ENCODE peak calls at places on chromosomes 3 and 15, in seven cellular contexts. B, F, R, D, P, M and K are unnamed samples. For H3K36me3, the result is how much of the 10 kb centered on the place peaks cover.

GRCh38 chr3:184770541-184770940 is 41.4 kb upstream of the VPS8 start:
- DNase-seq in P (no peak), B (no peak), D (no peak), F (no peak), R (no peak), M (no peak), K (no peak)

GRCh38 chr3:17138246-17139039 is 253.7 kb downstream of the PLCL2 start:
- DNase-seq in B (no peak), M (peak), P (no peak), R (no peak), F (no peak), D (no peak), K (no peak)

GRCh38 chr3:135989247-135989646 is 23.7 kb downstream of the PPP2R3A start:
- DNase-seq in P (no peak), F (no peak), D (no peak), B (no peak), R (no peak), M (no peak), K (no peak)

GRCh38 chr3:157789162-157789561 is 285.9 kb upstream of the VEPH1 start:
- DNase-seq in B (no peak), R (no peak), M (no peak), F (no peak), P (no peak), D (peak), K (no peak)

GRCh38 chr15:88218557-88219214 is 37.9 kb downstream of the NTRK3 start:
- DNase-seq in F (no peak), P (no peak), B (no peak), D (no peak), R (no peak), M (no peak), K (no peak)

GRCh38 chr15:92653836-92654524 is 1.6 kb downstream of the FAM174B start:
- DNase-seq in F (no peak), M (no peak), P (peak), B (no peak), D (no peak), R (no peak), K (no peak)

GRCh38 chr3:1942751-1943150 is 155.9 kb upstream of the CNTN4 start:
- DNase-seq in F (no peak), B (no peak), R (no peak), D (no peak), P (no peak), M (no peak), K (no peak)

GRCh38 chr3:97896547-97896946 is 74.7 kb downstream of the CRYBG3 start:
- DNase-seq in M (no peak), R (no peak), B (no peak), F (no peak), D (no peak), P (no peak), K (no peak)

GRCh38 chr15:60708684-60709083 is 229.7 kb upstream of the ICE2 start:
- DNase-seq in R (no peak), F (no peak), D (no peak), P (no peak), B (peak), M (peak), K (no peak)

GRCh38 chr3:13474776-13475303 is 5.3 kb upstream of the HDAC11 start:
- DNase-seq in D (no peak), R (no peak), P (no peak), F (no peak), M (no peak), B (no peak), K (no peak)

GRCh38 chr3:159852821-159853505 is 135.7 kb upstream of the IL12A start:
- DNase-seq in B (peak), M (no peak), R (no peak), P (no peak), F (no peak), D (no peak), K (no peak)

GRCh38 chr15:37132826-37133417 is 32.6 kb upstream of the MEIS2 start:
- DNase-seq in P (no peak), F (no peak), R (no peak), B (no peak), D (no peak), M (no peak), K (no peak)

GRCh38 chr3:18806633-18807032 is 341.7 kb upstream of the KCNH8 start:
- DNase-seq in F (no peak), P (no peak), B (peak), D (no peak), R (no peak), M (no peak), K (no peak)

GRCh38 chr3:27943106-27943505 is 221.0 kb upstream of the EOMES start:
- DNase-seq in M (peak), D (peak), P (peak), F (no peak), B (peak), R (no peak), K (peak)

GRCh38 chr3:64174328-64174727 is 50.9 kb downstream of the PRICKLE2 start:
- DNase-seq in P (no peak), D (no peak), B (no peak), M (no peak), R (no peak), F (no peak), K (no peak)

GRCh38 chr3:113532698-113533533 is 561 bp downstream of the SIDT1 start:
- DNase-seq in R (peak), M (peak), P (peak), F (peak), B (no peak), D (no peak), K (peak)

GRCh38 chr15:74950078-74951000 is 6.2 kb downstream of the RPP25 start:
- DNase-seq in B (peak), F (peak), R (peak), P (peak), M (peak), D (peak), K (peak)

GRCh38 chr3:118714800-118715199 is 319.8 kb downstream of the IGSF11 start:
- DNase-seq in B (no peak), D (no peak), F (no peak), R (no peak), M (no peak), P (no peak), K (no peak)

GRCh38 chr3:14524311-14524711 is 15.8 kb downstream of the GRIP2 start:
- DNase-seq in M (no peak), B (no peak), R (no peak), D (no peak), P (no peak), F (no peak), K (no peak)

GRCh38 chr15:74146277-74146800 is 16.0 kb downstream of the ISLR2 start:
- DNase-seq in P (no peak), R (no peak), M (no peak), F (no peak), D (no peak), B (no peak), K (no peak)

DNA sequence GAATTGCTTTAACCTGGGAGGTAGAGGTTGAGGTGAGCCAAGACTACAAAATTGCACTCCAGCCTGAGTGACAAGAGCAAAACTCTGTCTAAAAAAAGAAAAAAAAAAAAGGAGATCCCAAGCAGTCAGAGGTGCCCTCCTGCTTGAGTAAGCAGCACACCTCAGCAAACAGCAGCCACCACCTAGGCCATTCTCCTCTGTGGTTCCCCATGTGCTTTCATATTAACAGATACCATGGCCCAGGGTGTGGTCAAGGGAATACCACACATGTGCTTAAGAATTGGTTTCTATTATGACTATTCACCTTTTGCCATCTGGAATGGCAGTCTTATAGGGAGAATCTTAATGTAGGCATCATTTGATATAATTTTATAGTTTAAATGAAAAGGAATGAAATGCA is 24.7 kb upstream of the CSPG5 start:
- DNase-seq in D (no peak), M (no peak), R (no peak), P (no peak), F (no peak), B (no peak), K (no peak)
- H3K36me3 ChIP-seq in D (under half), M (under half), R (under half), P (under half), F (under half), B (under half), K (under half)

GRCh38 chr3:182818296-182818978 is 25.1 kb downstream of the ATP11B start:
- DNase-seq in D (no peak), P (no peak), R (no peak), F (no peak), B (no peak), M (no peak), K (no peak)
- H3K4me3 ChIP-seq in D (no peak), P (no peak), R (no peak), F (no peak), B (no peak), M (no peak), K (no peak)

GRCh38 chr15:68808770-68809169 is 11.9 kb downstream of the ANP32A start:
- DNase-seq in R (no peak), D (no peak), B (no peak), F (peak), M (no peak), P (no peak), K (no peak)
- H3K36me3 ChIP-seq in R (under half), D (under half), B (under half), F (under half), M (under half), P (under half), K (under half)

GRCh38 chr3:103002447-103002846 is 567.6 kb downstream of the ZPLD1 start:
- DNase-seq in M (no peak), F (no peak), P (no peak), R (no peak), B (no peak), D (no peak), K (no peak)

GRCh38 chr3:103009609-103010008 is 574.8 kb downstream of the ZPLD1 start:
- DNase-seq in P (no peak), B (no peak), D (no peak), R (no peak), F (no peak), M (no peak), K (no peak)

DNA sequence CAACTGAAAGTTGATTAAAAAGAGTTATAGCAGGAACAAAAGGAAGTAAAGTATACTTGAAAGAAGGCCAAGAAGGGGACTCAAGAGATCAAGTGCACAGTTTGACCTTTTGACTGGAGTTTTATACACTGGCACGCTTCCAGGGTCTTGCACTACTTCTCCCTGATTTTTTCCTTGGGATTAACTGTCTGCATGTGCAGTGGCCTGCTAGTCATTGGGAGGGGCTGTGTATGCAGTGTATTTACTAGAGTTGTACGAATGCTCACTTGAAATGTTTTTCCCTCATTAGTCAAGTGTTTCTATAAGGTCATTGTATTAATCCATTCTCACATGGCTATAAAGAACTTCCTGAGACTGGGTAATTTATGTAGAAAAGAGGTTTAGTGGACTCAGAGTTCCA is 571.7 kb downstream of the ZPLD1 start:
- DNase-seq in F (no peak), R (no peak), D (no peak), M (no peak), B (no peak), P (peak), K (no peak)
- H3K4me3 ChIP-seq in F (no peak), R (no peak), D (no peak), M (no peak), B (no peak), P (no peak), K (no peak)

DNA sequence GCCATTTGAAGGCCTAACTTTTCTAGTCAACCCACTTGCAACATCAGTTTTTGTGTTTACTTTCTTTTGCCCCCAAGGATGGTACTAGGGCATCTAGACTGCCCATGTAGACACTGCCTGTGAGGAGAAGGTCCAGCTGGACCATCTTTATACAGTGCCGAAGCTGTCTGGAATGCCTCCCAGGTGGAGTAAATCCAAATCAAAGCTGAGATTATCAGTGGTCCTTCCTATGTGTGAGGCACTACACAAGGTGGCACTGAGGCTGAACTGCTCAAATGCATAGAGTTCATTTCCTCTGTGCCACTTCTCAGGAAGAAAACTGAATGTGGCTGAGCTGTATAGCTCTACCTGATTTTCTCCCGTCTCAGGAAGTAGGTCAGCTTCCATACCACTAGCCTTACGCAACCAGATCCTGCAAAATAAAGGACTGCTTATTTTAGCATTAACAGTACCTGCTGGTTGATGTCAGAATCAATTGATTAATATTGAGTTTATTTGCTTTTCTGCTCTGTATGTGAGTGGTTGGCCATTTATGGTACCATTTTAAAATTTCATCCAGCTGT is 106.1 kb downstream of the GHSR start:
- DNase-seq in F (no peak), M (no peak), D (no peak), B (no peak), P (no peak), R (no peak), K (no peak)
- H3K36me3 ChIP-seq in F (under half), M (half or more), D (under half), B (half or more), P (under half), R (under half), K (under half)

DNA sequence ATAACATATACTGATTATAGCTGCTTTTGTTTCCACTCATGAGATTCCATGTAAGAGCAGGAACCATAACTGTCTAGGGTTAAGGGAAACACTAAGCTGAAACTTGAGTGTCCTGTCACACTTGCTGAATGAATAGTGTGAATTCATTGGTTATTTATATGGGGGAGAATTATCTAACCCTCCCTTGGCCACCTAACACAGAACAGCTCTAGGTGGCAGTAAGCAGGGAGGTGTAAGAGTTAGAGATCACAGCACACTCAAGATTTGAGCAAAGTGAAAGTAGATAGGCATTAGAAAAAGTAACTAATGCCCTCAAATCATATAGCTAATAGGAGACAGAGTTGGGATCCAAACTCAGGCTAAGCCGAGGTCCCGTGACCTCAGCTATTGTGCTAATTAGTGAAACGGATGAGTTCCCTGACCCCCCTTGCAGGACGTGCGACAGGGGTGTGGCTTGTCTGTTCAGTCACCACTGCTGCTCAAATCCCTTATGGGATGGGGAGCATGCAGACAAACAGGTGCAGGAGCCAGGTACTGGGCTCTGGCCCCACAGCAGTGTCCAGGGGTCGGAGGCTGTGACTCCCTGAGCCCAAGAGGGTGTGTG is 27.7 kb upstream of the ANO10 start:
- DNase-seq in R (no peak), D (no peak), B (no peak), P (peak), M (no peak), F (no peak), K (peak)
- H3K4me3 ChIP-seq in R (no peak), D (no peak), B (no peak), P (no peak), M (no peak), F (no peak), K (no peak)